ENCODE peak calls at places on chromosomes 12 and 14, in eight cellular contexts. One of them, this sample, is unnamed.

GRCh38 chr12:93502802-93503623 is 35.7 kb downstream of the MRPL42 start:
- DNase-seq in neural crest cell: peak; percentile 51
- DNase-seq in dorsolateral prefrontal cortex: peak; percentile 35
- DNase-seq in thoracic aorta: no peak
- DNase-seq in NB4: peak; percentile 67
- DNase-seq in sigmoid colon: no peak
- DNase-seq in K562: no peak
- DNase-seq in uterus: peak; percentile 36
- DNase-seq in this sample: peak; percentile 48

GRCh38 chr12:65941388-65941787 is 117.1 kb downstream of the HMGA2 start:
- DNase-seq in neural crest cell: no peak
- DNase-seq in dorsolateral prefrontal cortex: no peak
- DNase-seq in thoracic aorta: no peak
- DNase-seq in NB4: no peak
- DNase-seq in sigmoid colon: no peak
- DNase-seq in K562: no peak
- DNase-seq in uterus: no peak
- DNase-seq in this sample: no peak

GRCh38 chr12:52238206-52238840 is 5.3 kb downstream of the KRT7 start:
- DNase-seq in neural crest cell: no peak
- DNase-seq in dorsolateral prefrontal cortex: no peak
- DNase-seq in thoracic aorta: no peak
- DNase-seq in NB4: no peak
- DNase-seq in sigmoid colon: peak; percentile 35
- DNase-seq in K562: no peak
- DNase-seq in uterus: no peak
- DNase-seq in this sample: no peak

GRCh38 chr12:64757778-64758177 is 1.4 kb downstream of the GNS start:
- DNase-seq in neural crest cell: no peak
- DNase-seq in dorsolateral prefrontal cortex: no peak
- DNase-seq in thoracic aorta: no peak
- DNase-seq in NB4: peak; percentile 28
- DNase-seq in sigmoid colon: no peak
- DNase-seq in K562: no peak
- DNase-seq in uterus: no peak
- DNase-seq in this sample: no peak

GRCh38 chr14:103736546-103737431 is 21.2 kb downstream of the ZFYVE21 start:
- DNase-seq in neural crest cell: no peak
- DNase-seq in dorsolateral prefrontal cortex: no peak
- DNase-seq in thoracic aorta: no peak
- DNase-seq in NB4: no peak
- DNase-seq in sigmoid colon: peak; percentile 88
- DNase-seq in K562: no peak
- DNase-seq in uterus: peak; percentile 54
- DNase-seq in this sample: no peak

GRCh38 chr14:103016071-103016470 is 41.3 kb downstream of the CDC42BPB start:
- DNase-seq in neural crest cell: no peak
- DNase-seq in dorsolateral prefrontal cortex: peak; percentile 55
- DNase-seq in thoracic aorta: no peak
- DNase-seq in NB4: no peak
- DNase-seq in sigmoid colon: no peak
- DNase-seq in K562: no peak
- DNase-seq in uterus: no peak
- DNase-seq in this sample: no peak

GRCh38 chr14:94097091-94097490 is 13.4 kb upstream of the IFI27 start:
- DNase-seq in neural crest cell: no peak
- DNase-seq in dorsolateral prefrontal cortex: no peak
- DNase-seq in thoracic aorta: no peak
- DNase-seq in NB4: no peak
- DNase-seq in sigmoid colon: no peak
- DNase-seq in K562: no peak
- DNase-seq in uterus: no peak
- DNase-seq in this sample: no peak

GRCh38 chr12:59407799-59408198 is 188.0 kb upstream of the SLC16A7 start:
- DNase-seq in neural crest cell: no peak
- DNase-seq in dorsolateral prefrontal cortex: no peak
- DNase-seq in thoracic aorta: no peak
- DNase-seq in NB4: no peak
- DNase-seq in sigmoid colon: no peak
- DNase-seq in K562: no peak
- DNase-seq in uterus: no peak
- DNase-seq in this sample: no peak

GRCh38 chr12:95548056-95548538 is 3.2 kb downstream of the USP44 start:
- DNase-seq in neural crest cell: peak; percentile 30
- DNase-seq in dorsolateral prefrontal cortex: peak; percentile 70
- DNase-seq in thoracic aorta: no peak
- DNase-seq in NB4: no peak
- DNase-seq in sigmoid colon: peak; percentile 71
- DNase-seq in K562: peak; percentile 23
- DNase-seq in uterus: peak; percentile 29
- DNase-seq in this sample: peak; percentile 55

GRCh38 chr12:132266802-132267201 is 62.6 kb downstream of the GALNT9 start:
- DNase-seq in neural crest cell: no peak
- DNase-seq in dorsolateral prefrontal cortex: no peak
- DNase-seq in thoracic aorta: no peak
- DNase-seq in NB4: no peak
- DNase-seq in sigmoid colon: no peak
- DNase-seq in K562: no peak
- DNase-seq in uterus: no peak
- DNase-seq in this sample: no peak

GRCh38 chr12:68264864-68265256 is 11.5 kb upstream of the IL22 start:
- DNase-seq in neural crest cell: no peak
- DNase-seq in dorsolateral prefrontal cortex: no peak
- DNase-seq in thoracic aorta: no peak
- DNase-seq in NB4: no peak
- DNase-seq in sigmoid colon: no peak
- DNase-seq in K562: no peak
- DNase-seq in uterus: no peak
- DNase-seq in this sample: no peak

GRCh38 chr14:68822132-68822651 is 29.3 kb upstream of the ZFP36L1 start:
- DNase-seq in neural crest cell: no peak
- DNase-seq in dorsolateral prefrontal cortex: no peak
- DNase-seq in thoracic aorta: no peak
- DNase-seq in NB4: no peak
- DNase-seq in sigmoid colon: no peak
- DNase-seq in K562: no peak
- DNase-seq in uterus: no peak
- DNase-seq in this sample: no peak

GRCh38 chr14:67940894-67941455 is 121.4 kb downstream of the RAD51B start:
- DNase-seq in neural crest cell: no peak
- DNase-seq in dorsolateral prefrontal cortex: no peak
- DNase-seq in thoracic aorta: no peak
- DNase-seq in NB4: no peak
- DNase-seq in sigmoid colon: no peak
- DNase-seq in K562: no peak
- DNase-seq in uterus: no peak
- DNase-seq in this sample: no peak

GRCh38 chr14:99759546-99759925 is 33.7 kb upstream of the EML1 start:
- DNase-seq in neural crest cell: no peak
- DNase-seq in dorsolateral prefrontal cortex: no peak
- DNase-seq in thoracic aorta: no peak
- DNase-seq in NB4: no peak
- DNase-seq in sigmoid colon: peak; percentile 46
- DNase-seq in K562: no peak
- DNase-seq in uterus: no peak
- DNase-seq in this sample: no peak

GRCh38 chr14:99546230-99546879 is 57.7 kb downstream of the CCDC85C start:
- DNase-seq in neural crest cell: no peak
- DNase-seq in dorsolateral prefrontal cortex: no peak
- DNase-seq in thoracic aorta: no peak
- DNase-seq in NB4: no peak
- DNase-seq in sigmoid colon: no peak
- DNase-seq in K562: no peak
- DNase-seq in uterus: no peak
- DNase-seq in this sample: no peak

GRCh38 chr12:130342842-130343241 is 5.2 kb downstream of the PIWIL1 start:
- DNase-seq in neural crest cell: no peak
- DNase-seq in dorsolateral prefrontal cortex: no peak
- DNase-seq in thoracic aorta: no peak
- DNase-seq in NB4: no peak
- DNase-seq in sigmoid colon: no peak
- DNase-seq in K562: no peak
- DNase-seq in uterus: no peak
- DNase-seq in this sample: no peak

GRCh38 chr12:82682851-82683261 is 3.9 kb upstream of the TMTC2 start:
- DNase-seq in neural crest cell: no peak
- DNase-seq in dorsolateral prefrontal cortex: no peak
- DNase-seq in thoracic aorta: no peak
- DNase-seq in NB4: peak; percentile 48
- DNase-seq in sigmoid colon: no peak
- DNase-seq in K562: no peak
- DNase-seq in uterus: no peak
- DNase-seq in this sample: no peak

GRCh38 chr14:75222208-75222701 is 45.8 kb upstream of the TMED10 start:
- DNase-seq in neural crest cell: no peak
- DNase-seq in dorsolateral prefrontal cortex: no peak
- DNase-seq in thoracic aorta: no peak
- DNase-seq in NB4: peak; percentile 96
- DNase-seq in sigmoid colon: peak; percentile 73
- DNase-seq in K562: peak; percentile 34
- DNase-seq in uterus: no peak
- DNase-seq in this sample: no peak

GRCh38 chr12:53298154-53298553 is 1.3 kb upstream of the MYG1 start:
- DNase-seq in neural crest cell: no peak
- DNase-seq in dorsolateral prefrontal cortex: no peak
- DNase-seq in thoracic aorta: no peak
- DNase-seq in NB4: peak; percentile 41
- DNase-seq in sigmoid colon: no peak
- DNase-seq in K562: no peak
- DNase-seq in uterus: no peak
- DNase-seq in this sample: no peak

GRCh38 chr12:90024261-90024660 is 315.6 kb upstream of the ATP2B1 start:
- DNase-seq in neural crest cell: no peak
- DNase-seq in dorsolateral prefrontal cortex: no peak
- DNase-seq in thoracic aorta: no peak
- DNase-seq in NB4: no peak
- DNase-seq in sigmoid colon: no peak
- DNase-seq in K562: no peak
- DNase-seq in uterus: no peak
- DNase-seq in this sample: no peak

GRCh38 chr12:27528788-27529187 is 4.8 kb downstream of the PPFIBP1 start:
- DNase-seq in neural crest cell: no peak
- DNase-seq in dorsolateral prefrontal cortex: no peak
- DNase-seq in thoracic aorta: no peak
- DNase-seq in NB4: no peak
- DNase-seq in sigmoid colon: no peak
- DNase-seq in K562: no peak
- DNase-seq in uterus: no peak
- DNase-seq in this sample: no peak

GRCh38 chr14:21202463-21203358 is 46.8 kb upstream of the OR5AU1 start:
- DNase-seq in neural crest cell: no peak
- DNase-seq in dorsolateral prefrontal cortex: no peak
- DNase-seq in thoracic aorta: no peak
- DNase-seq in NB4: no peak
- DNase-seq in sigmoid colon: no peak
- DNase-seq in K562: no peak
- DNase-seq in uterus: no peak
- DNase-seq in this sample: no peak

GRCh38 chr14:32366256-32366655 is 37.2 kb downstream of the AKAP6 start:
- DNase-seq in neural crest cell: no peak
- DNase-seq in dorsolateral prefrontal cortex: peak; percentile 22
- DNase-seq in thoracic aorta: no peak
- DNase-seq in NB4: no peak
- DNase-seq in sigmoid colon: no peak
- DNase-seq in K562: no peak
- DNase-seq in uterus: no peak
- DNase-seq in this sample: no peak

DNA sequence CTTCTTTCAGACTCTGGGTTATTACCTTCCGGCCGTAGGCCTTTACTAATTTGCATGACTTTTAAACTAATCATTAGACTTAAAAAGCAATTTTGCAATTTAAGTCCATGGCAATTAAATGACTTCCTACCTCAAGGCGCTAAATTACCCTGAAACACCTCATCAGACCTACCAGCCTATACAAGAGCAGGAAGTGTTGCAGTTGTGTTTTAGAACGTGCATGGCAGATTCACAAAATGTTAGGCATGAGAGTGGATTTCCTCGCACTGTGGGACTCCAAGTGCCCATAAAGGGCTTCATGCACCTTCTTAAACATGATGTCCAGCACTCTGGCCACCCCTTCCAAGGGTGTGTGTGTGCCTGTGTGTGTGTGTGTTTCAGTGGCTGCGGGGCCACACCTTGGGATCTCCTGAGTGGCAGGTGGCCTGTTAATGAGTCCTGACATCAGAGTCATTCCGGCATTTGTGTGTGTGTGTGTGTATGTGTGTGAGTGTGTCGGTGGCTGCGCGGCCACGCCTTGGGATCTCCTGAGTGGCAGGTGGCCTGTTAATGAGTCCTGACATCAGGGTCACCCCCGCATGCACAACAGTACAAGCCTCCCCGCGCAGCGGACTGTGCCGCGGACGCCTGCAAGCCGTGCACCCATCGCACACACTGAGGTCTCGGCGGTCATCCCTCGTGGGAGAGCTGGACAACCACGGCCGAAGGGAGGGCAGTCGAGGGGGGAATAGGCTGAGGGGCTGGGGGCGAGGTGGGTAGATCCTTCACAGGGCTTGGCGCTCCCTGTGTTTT is 900 bp downstream of the C2CD5 start:
- DNase-seq in neural crest cell: no peak
- DNase-seq in dorsolateral prefrontal cortex: peak; percentile 61
- DNase-seq in thoracic aorta: peak; percentile 7
- DNase-seq in NB4: peak; percentile 77
- DNase-seq in sigmoid colon: peak; percentile 74
- DNase-seq in K562: peak; percentile 22
- DNase-seq in uterus: peak; percentile 47
- DNase-seq in this sample: peak; percentile 33
- TF ChIP-seq CTCF in neural crest cell: no peak
- TF ChIP-seq CTCF in dorsolateral prefrontal cortex: no peak
- TF ChIP-seq CTCF in thoracic aorta: no peak
- TF ChIP-seq CTCF in NB4: no peak
- TF ChIP-seq CTCF in sigmoid colon: no peak
- TF ChIP-seq CTCF in K562: no peak
- TF ChIP-seq CTCF in uterus: no peak
- TF ChIP-seq CTCF in this sample: no peak

GRCh38 chr12:124829008-124829707 is 34.5 kb downstream of the SCARB1 start:
- DNase-seq in neural crest cell: no peak
- DNase-seq in dorsolateral prefrontal cortex: no peak
- DNase-seq in thoracic aorta: no peak
- DNase-seq in NB4: peak; percentile 74
- DNase-seq in sigmoid colon: no peak
- DNase-seq in K562: peak; percentile 62
- DNase-seq in uterus: no peak
- DNase-seq in this sample: no peak
- TF ChIP-seq CTCF in neural crest cell: no peak
- TF ChIP-seq CTCF in dorsolateral prefrontal cortex: no peak
- TF ChIP-seq CTCF in thoracic aorta: no peak
- TF ChIP-seq CTCF in NB4: no peak
- TF ChIP-seq CTCF in sigmoid colon: no peak
- TF ChIP-seq CTCF in K562: no peak
- TF ChIP-seq CTCF in uterus: no peak
- TF ChIP-seq CTCF in this sample: no peak

GRCh38 chr12:499837-500458 is 40.2 kb downstream of the B4GALNT3 start:
- DNase-seq in neural crest cell: no peak
- DNase-seq in dorsolateral prefrontal cortex: no peak
- DNase-seq in thoracic aorta: no peak
- DNase-seq in NB4: no peak
- DNase-seq in sigmoid colon: no peak
- DNase-seq in K562: no peak
- DNase-seq in uterus: no peak
- DNase-seq in this sample: no peak
- TF ChIP-seq CTCF in neural crest cell: no peak
- TF ChIP-seq CTCF in dorsolateral prefrontal cortex: no peak
- TF ChIP-seq CTCF in thoracic aorta: peak; percentile 63
- TF ChIP-seq CTCF in NB4: no peak
- TF ChIP-seq CTCF in sigmoid colon: no peak
- TF ChIP-seq CTCF in K562: peak; percentile 31
- TF ChIP-seq CTCF in uterus: peak; percentile 11
- TF ChIP-seq CTCF in this sample: no peak

GRCh38 chr12:105754313-105754712 is 384.4 kb downstream of the NUAK1 start:
- DNase-seq in neural crest cell: no peak
- DNase-seq in dorsolateral prefrontal cortex: no peak
- DNase-seq in thoracic aorta: no peak
- DNase-seq in NB4: no peak
- DNase-seq in sigmoid colon: no peak
- DNase-seq in K562: no peak
- DNase-seq in uterus: no peak
- DNase-seq in this sample: no peak
- TF ChIP-seq CTCF in neural crest cell: no peak
- TF ChIP-seq CTCF in dorsolateral prefrontal cortex: no peak
- TF ChIP-seq CTCF in thoracic aorta: no peak
- TF ChIP-seq CTCF in NB4: no peak
- TF ChIP-seq CTCF in sigmoid colon: no peak
- TF ChIP-seq CTCF in K562: no peak
- TF ChIP-seq CTCF in uterus: no peak
- TF ChIP-seq CTCF in this sample: no peak

This sample was measured in endothelial cell.